ENCODE peak calls at places on chromosomes 6 and 20, in four cellular contexts. R is HepG2, M is right lobe of liver, S is A549. N is an unnamed sample.

GRCh38 chr6:1027109-1027794 is 284.6 kb upstream of the FOXQ1 start:
- DNase-seq in R (no peak), M (no peak), S (peak; percentile 12), N (no peak)

GRCh38 chr6:162621246-162621645 is 106.3 kb downstream of the PRKN start:
- DNase-seq in R (peak; percentile 45), M (peak; percentile 25), S (no peak), N (no peak)

GRCh38 chr6:83086751-83087150 is 19.3 kb downstream of the DOP1A start:
- DNase-seq in R (no peak), M (no peak), S (no peak), N (no peak)

GRCh38 chr6:39054577-39055142 is 6.1 kb downstream of the GLP1R start:
- DNase-seq in R (no peak), M (no peak), S (no peak), N (no peak)

GRCh38 chr20:37522258-37523011 is 1.4 kb downstream of the NNAT start:
- DNase-seq in R (no peak), M (no peak), S (no peak), N (no peak)

GRCh38 chr6:54191460-54191859 is 80.2 kb downstream of the MLIP start:
- DNase-seq in R (no peak), M (no peak), S (peak; percentile 1), N (no peak)

GRCh38 chr6:113774122-113774835 is 82.9 kb upstream of the MARCKS start:
- DNase-seq in R (no peak), M (no peak), S (peak; percentile 37), N (no peak)

GRCh38 chr6:38443341-38443740 is 196.4 kb downstream of the BTBD9 start:
- DNase-seq in R (no peak), M (no peak), S (no peak), N (no peak)

GRCh38 chr6:31585531-31585930 is 546 bp upstream of the LST1 start:
- DNase-seq in R (peak; percentile 50), M (no peak), S (peak; percentile 36), N (no peak)

GRCh38 chr20:5667703-5668528 is 82.3 kb upstream of the SHLD1 start:
- DNase-seq in R (no peak), M (no peak), S (no peak), N (no peak)

GRCh38 chr20:48912065-48912464 is 9.4 kb upstream of the ARFGEF2 start:
- DNase-seq in R (no peak), M (no peak), S (no peak), N (no peak)

GRCh38 chr6:113120214-113120576 is 737.0 kb upstream of the MARCKS start:
- DNase-seq in R (no peak), M (no peak), S (peak; percentile 70), N (no peak)

GRCh38 chr6:151493495-151494234 is at the start of gene CCDC170:
- DNase-seq in R (peak; percentile 61), M (peak; percentile 69), S (peak; percentile 13), N (no peak)

DNA sequence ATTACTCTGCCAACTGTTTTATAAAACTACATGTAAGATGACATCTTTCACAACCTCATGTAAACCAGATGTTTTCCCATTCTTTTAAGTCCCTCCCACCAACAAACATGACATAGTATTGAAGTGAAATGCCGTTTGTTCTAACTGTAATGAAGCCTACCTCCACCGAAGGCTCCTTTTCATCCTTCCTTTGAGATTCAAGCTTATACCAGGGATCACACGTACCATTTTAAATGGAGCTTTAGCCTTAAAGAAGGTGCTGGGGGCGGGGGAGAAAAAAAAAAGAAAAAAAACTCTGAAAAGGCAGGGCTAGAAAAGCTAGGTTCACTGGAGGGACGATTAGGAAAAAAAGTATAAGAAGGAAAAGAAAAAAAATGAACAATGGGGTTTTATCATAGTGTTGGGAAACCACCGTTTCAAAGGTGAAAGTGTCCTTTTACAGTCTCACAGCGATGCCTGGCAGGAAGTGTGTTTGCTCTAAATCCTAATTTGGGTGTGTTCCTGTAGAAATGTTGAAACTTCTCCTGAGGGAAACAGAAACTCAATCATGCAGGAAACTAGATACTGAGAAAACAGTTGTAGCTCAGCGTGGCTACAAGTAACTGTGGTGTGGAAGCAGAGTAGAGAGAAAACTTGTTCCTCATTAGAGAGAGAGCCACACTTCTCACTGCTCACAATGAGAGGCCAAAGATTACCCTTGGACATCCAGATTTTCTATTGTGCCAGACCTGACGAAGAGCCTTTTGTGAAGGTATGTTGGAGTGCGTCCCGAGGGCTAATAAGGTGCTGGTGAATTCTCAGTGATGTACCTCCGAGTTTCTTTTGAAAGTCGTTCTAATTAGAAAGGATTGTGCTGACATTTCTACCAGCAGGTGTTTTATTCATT is 37.6 kb upstream of the HINT3 start:
- DNase-seq in R (peak; percentile 97), M (no peak), S (peak; percentile 92), N (no peak)
- TF ChIP-seq POLR2A in R (peak; percentile 46), M (peak; percentile 98), S (peak; percentile 8), N (peak; percentile 76)

DNA sequence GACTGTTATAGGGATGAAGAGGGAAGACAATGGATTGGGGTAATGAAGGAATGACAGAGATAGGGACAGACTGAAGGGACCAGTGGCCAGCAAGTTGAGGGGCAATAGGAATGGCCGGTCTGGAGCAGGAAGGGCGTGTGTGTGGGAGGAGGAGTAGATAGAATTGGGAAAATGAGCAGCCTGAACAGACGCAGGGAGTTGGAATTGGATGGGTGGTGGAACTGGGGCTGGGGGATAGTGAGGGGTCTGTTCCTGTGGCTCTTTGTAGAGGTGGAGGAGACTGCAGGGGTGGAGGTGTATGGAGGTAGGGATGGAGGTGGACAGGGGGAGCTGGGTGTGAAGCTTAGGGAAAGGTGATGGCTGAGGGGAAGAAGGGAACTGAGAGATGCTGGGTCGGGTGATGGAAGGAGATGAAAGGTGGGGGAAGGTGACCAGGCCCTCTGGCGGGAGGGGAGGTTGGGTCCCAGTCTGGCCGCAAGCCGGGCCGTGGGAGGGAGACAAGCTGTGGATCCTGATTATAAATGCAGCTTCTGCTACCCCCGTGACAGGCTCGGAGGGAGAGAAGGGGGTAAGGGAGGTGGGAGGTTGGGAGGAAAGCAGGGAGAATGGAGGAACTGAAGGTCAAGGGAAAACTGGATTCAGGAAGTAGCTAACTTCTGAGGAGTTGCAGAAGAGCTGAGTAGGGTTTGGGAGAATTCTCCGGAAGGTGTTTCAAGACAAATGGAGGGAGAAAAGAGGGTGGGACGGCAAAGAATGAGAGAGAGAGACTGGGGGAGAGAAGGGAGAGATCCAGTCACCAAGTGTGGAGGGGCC is 5.2 kb downstream of the SYNGAP1 start:
- DNase-seq in R (no peak), M (no peak), S (no peak), N (no peak)
- H3K4me1 ChIP-seq in R (peaks cover 43% of the 10 kb centered on the region), M (peaks cover 13% of the 10 kb centered on the region), S (peaks cover 29% of the 10 kb centered on the region), N (peaks cover 38% of the 10 kb centered on the region)

GRCh38 chr6:3208096-3208774 is 19.2 kb downstream of the TUBB2B start:
- DNase-seq in R (no peak), M (no peak), S (no peak), N (no peak)

GRCh38 chr6:3211681-3212080 is 15.8 kb downstream of the TUBB2B start:
- DNase-seq in R (no peak), M (no peak), S (no peak), N (no peak)

GRCh38 chr6:3210024-3210610 is 17.3 kb downstream of the TUBB2B start:
- DNase-seq in R (no peak), M (no peak), S (no peak), N (no peak)

GRCh38 chr6:3208775-3209113 is 18.7 kb downstream of the TUBB2B start:
- DNase-seq in R (no peak), M (no peak), S (no peak), N (no peak)

DNA sequence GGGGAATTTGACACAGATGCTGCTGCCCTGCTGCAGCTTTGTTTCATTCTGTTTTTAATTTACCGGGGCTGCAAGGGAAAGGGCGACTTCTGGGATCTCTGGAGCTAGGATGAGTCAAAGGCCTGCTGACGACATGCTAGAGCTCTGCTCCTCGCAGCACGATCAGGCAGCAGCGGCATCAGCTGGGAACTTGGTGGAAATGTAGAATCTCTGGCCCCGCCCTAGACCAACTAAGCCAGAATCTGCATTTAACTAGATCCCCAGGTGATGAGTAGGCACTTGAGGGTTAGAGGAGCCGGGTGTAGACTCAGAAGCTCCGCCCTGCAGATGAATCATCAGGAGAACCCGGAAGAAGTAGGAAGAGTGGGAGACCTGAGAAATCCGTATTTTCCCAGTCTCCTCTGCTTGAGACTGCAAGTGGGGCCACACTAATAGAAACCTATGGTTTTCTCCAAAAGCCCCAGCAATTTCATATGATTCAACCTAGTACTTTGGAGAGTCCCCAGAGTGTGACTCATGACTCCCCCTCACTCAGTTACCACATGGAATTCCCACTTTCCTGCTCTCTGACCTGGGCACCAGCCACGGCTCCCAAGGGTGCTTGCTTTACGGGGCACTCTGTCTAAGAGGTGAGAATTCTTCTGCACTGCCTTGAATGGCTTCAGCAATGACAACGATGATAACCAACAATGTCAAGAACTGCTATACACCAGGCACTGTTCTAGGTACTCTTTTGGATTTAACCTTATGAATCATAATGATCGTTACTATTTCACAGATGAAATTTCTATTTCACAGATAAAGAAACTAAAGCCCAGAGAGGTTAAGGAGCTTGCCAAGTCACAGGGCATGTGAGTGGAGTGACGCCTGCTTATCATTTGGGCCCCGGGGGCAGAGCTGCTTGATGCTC is 18.1 kb downstream of the TUBB2B start:
- DNase-seq in R (peak; percentile 88), M (no peak), S (peak; percentile 94), N (peak; percentile 14)
- TF ChIP-seq POLR2A in R (no peak), M (no peak), S (no peak), N (no peak)

DNA sequence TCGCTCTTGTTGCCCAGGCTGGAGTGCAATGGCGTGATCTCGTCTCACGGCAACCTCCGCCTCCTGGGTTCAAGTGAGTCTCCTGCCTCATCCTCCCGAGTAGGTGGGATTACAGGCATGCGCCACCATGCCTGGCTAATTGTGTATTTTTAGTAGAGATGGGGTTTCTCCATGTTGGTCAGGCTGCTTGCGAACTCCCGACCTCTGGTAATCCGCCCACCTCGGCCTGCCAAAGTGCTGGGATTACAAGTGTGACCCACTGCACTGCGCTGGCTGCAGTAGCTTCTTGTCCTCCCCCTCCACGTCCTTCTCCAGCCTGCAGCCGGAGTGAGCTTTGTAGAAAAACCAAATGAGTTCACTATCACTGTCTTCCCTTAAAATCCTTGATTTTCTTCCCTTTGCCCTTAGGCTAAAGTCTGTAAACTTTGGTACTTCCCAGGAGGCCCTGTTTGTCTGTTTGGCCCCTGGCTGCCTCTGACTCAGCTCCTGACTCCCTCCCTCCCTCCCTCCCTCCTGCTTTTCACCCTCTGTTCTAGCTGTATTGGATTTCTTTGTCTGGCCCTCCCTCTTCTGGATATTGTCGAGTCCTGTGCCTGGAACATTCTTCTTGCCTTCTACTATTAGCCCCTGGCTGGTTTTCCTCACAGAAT is 12.9 kb downstream of the PARD6B start:
- DNase-seq in R (peak; percentile 96), M (peak; percentile 60), S (peak; percentile 92), N (no peak)
- H3K4me1 ChIP-seq in R (peaks cover 92% of the 10 kb centered on the region), M (peaks cover 57% of the 10 kb centered on the region), S (peaks cover 90% of the 10 kb centered on the region), N (peaks cover 54% of the 10 kb centered on the region)

N was measured in esophagus squamous epithelium.